ENCODE peak calls at places on chromosomes 12 and 14, in nine cellular contexts. One of them, this sample, is unnamed.
A peak's percentile ranks its signal among the peaks of the same experiment; 100 is the strongest.

GRCh38 chr12:124254126-124254525 is 40.8 kb upstream of the RFLNA start:
- DNase-seq in A673: no peak
- DNase-seq in naive thymus-derived CD8-positive, alpha-beta T cell: no peak
- DNase-seq in CD8-positive, alpha-beta memory T cell: no peak
- DNase-seq in psoas muscle: no peak
- DNase-seq in CD8-positive, alpha-beta T cell: no peak
- DNase-seq in ELF-1: no peak
- DNase-seq in GM06990: no peak
- DNase-seq in T-helper 9 cell: no peak
- DNase-seq in this sample: no peak

GRCh38 chr12:75935544-75936242 is 95.9 kb downstream of the PHLDA1 start:
- DNase-seq in A673: no peak
- DNase-seq in naive thymus-derived CD8-positive, alpha-beta T cell: no peak
- DNase-seq in CD8-positive, alpha-beta memory T cell: no peak
- DNase-seq in psoas muscle: no peak
- DNase-seq in CD8-positive, alpha-beta T cell: no peak
- DNase-seq in ELF-1: no peak
- DNase-seq in GM06990: no peak
- DNase-seq in T-helper 9 cell: no peak
- DNase-seq in this sample: no peak

GRCh38 chr12:8698132-8698829 is 490 bp downstream of the RIMKLB start:
- DNase-seq in A673: peak; percentile 38
- DNase-seq in naive thymus-derived CD8-positive, alpha-beta T cell: peak; percentile 22
- DNase-seq in CD8-positive, alpha-beta memory T cell: peak; percentile 31
- DNase-seq in psoas muscle: peak; percentile 72
- DNase-seq in CD8-positive, alpha-beta T cell: peak; percentile 45
- DNase-seq in ELF-1: peak; percentile 80
- DNase-seq in GM06990: peak; percentile 54
- DNase-seq in T-helper 9 cell: peak; percentile 37
- DNase-seq in this sample: no peak

GRCh38 chr12:130592641-130593040 is 123.5 kb downstream of the RIMBP2 start:
- DNase-seq in A673: no peak
- DNase-seq in naive thymus-derived CD8-positive, alpha-beta T cell: no peak
- DNase-seq in CD8-positive, alpha-beta memory T cell: no peak
- DNase-seq in psoas muscle: no peak
- DNase-seq in CD8-positive, alpha-beta T cell: no peak
- DNase-seq in ELF-1: no peak
- DNase-seq in GM06990: no peak
- DNase-seq in T-helper 9 cell: no peak
- DNase-seq in this sample: no peak

GRCh38 chr12:91143241-91143640 is 31.9 kb upstream of the LUM start:
- DNase-seq in A673: no peak
- DNase-seq in naive thymus-derived CD8-positive, alpha-beta T cell: no peak
- DNase-seq in CD8-positive, alpha-beta memory T cell: no peak
- DNase-seq in psoas muscle: no peak
- DNase-seq in CD8-positive, alpha-beta T cell: no peak
- DNase-seq in ELF-1: no peak
- DNase-seq in GM06990: no peak
- DNase-seq in T-helper 9 cell: no peak
- DNase-seq in this sample: no peak

GRCh38 chr14:59028476-59029202 is 159.8 kb upstream of the DAAM1 start:
- DNase-seq in A673: peak; percentile 75
- DNase-seq in naive thymus-derived CD8-positive, alpha-beta T cell: no peak
- DNase-seq in CD8-positive, alpha-beta memory T cell: no peak
- DNase-seq in psoas muscle: peak; percentile 38
- DNase-seq in CD8-positive, alpha-beta T cell: no peak
- DNase-seq in ELF-1: peak; percentile 90
- DNase-seq in GM06990: peak; percentile 11
- DNase-seq in T-helper 9 cell: no peak
- DNase-seq in this sample: no peak

GRCh38 chr12:128076188-128076587 is 190.8 kb upstream of the TMEM132C start:
- DNase-seq in A673: no peak
- DNase-seq in naive thymus-derived CD8-positive, alpha-beta T cell: no peak
- DNase-seq in CD8-positive, alpha-beta memory T cell: no peak
- DNase-seq in psoas muscle: no peak
- DNase-seq in CD8-positive, alpha-beta T cell: no peak
- DNase-seq in ELF-1: no peak
- DNase-seq in GM06990: no peak
- DNase-seq in T-helper 9 cell: no peak
- DNase-seq in this sample: no peak

GRCh38 chr12:96261557-96261956 is 67.4 kb downstream of the ELK3 start:
- DNase-seq in A673: no peak
- DNase-seq in naive thymus-derived CD8-positive, alpha-beta T cell: no peak
- DNase-seq in CD8-positive, alpha-beta memory T cell: no peak
- DNase-seq in psoas muscle: no peak
- DNase-seq in CD8-positive, alpha-beta T cell: no peak
- DNase-seq in ELF-1: no peak
- DNase-seq in GM06990: no peak
- DNase-seq in T-helper 9 cell: no peak
- DNase-seq in this sample: no peak

GRCh38 chr12:6961278-6961694 is 9.2 kb downstream of the PHB2 start:
- DNase-seq in A673: peak; percentile 67
- DNase-seq in naive thymus-derived CD8-positive, alpha-beta T cell: peak; percentile 87
- DNase-seq in CD8-positive, alpha-beta memory T cell: peak; percentile 86
- DNase-seq in psoas muscle: peak; percentile 80
- DNase-seq in CD8-positive, alpha-beta T cell: peak; percentile 94
- DNase-seq in ELF-1: no peak
- DNase-seq in GM06990: peak; percentile 85
- DNase-seq in T-helper 9 cell: peak; percentile 82
- DNase-seq in this sample: peak; percentile 89

GRCh38 chr14:21040370-21040925 is 1.7 kb upstream of the RNASE7 start:
- DNase-seq in A673: no peak
- DNase-seq in naive thymus-derived CD8-positive, alpha-beta T cell: no peak
- DNase-seq in CD8-positive, alpha-beta memory T cell: no peak
- DNase-seq in psoas muscle: no peak
- DNase-seq in CD8-positive, alpha-beta T cell: no peak
- DNase-seq in ELF-1: no peak
- DNase-seq in GM06990: no peak
- DNase-seq in T-helper 9 cell: no peak
- DNase-seq in this sample: no peak

GRCh38 chr14:26204954-26205479 is 392.8 kb downstream of the NOVA1 start:
- DNase-seq in A673: no peak
- DNase-seq in naive thymus-derived CD8-positive, alpha-beta T cell: no peak
- DNase-seq in CD8-positive, alpha-beta memory T cell: no peak
- DNase-seq in psoas muscle: peak; percentile 52
- DNase-seq in CD8-positive, alpha-beta T cell: no peak
- DNase-seq in ELF-1: peak; percentile 80
- DNase-seq in GM06990: no peak
- DNase-seq in T-helper 9 cell: no peak
- DNase-seq in this sample: no peak

GRCh38 chr14:70771781-70772212 is 37.5 kb downstream of the MAP3K9 start:
- DNase-seq in A673: peak; percentile 32
- DNase-seq in naive thymus-derived CD8-positive, alpha-beta T cell: no peak
- DNase-seq in CD8-positive, alpha-beta memory T cell: no peak
- DNase-seq in psoas muscle: no peak
- DNase-seq in CD8-positive, alpha-beta T cell: no peak
- DNase-seq in ELF-1: peak; percentile 34
- DNase-seq in GM06990: no peak
- DNase-seq in T-helper 9 cell: no peak
- DNase-seq in this sample: no peak

GRCh38 chr12:19382111-19382526 is 57.2 kb upstream of the AEBP2 start:
- DNase-seq in A673: peak; percentile 83
- DNase-seq in naive thymus-derived CD8-positive, alpha-beta T cell: no peak
- DNase-seq in CD8-positive, alpha-beta memory T cell: no peak
- DNase-seq in psoas muscle: no peak
- DNase-seq in CD8-positive, alpha-beta T cell: no peak
- DNase-seq in ELF-1: peak; percentile 51
- DNase-seq in GM06990: peak; percentile 30
- DNase-seq in T-helper 9 cell: peak; percentile 1
- DNase-seq in this sample: no peak

GRCh38 chr12:93601591-93601990 is 29.1 kb downstream of the SOCS2 start:
- DNase-seq in A673: no peak
- DNase-seq in naive thymus-derived CD8-positive, alpha-beta T cell: no peak
- DNase-seq in CD8-positive, alpha-beta memory T cell: no peak
- DNase-seq in psoas muscle: no peak
- DNase-seq in CD8-positive, alpha-beta T cell: no peak
- DNase-seq in ELF-1: no peak
- DNase-seq in GM06990: no peak
- DNase-seq in T-helper 9 cell: no peak
- DNase-seq in this sample: no peak